ENCODE peak calls at places on chromosomes 6 and 20, in nine cellular contexts. K is retina; W is activated naive CD4-positive, alpha-beta T cell treated with Interleukin-2 at 50 U/mL for 16 hours; F is choroid plexus epithelial cell; S is type B pancreatic cell; G is SK-MEL-5; X is COR-L47; E is lower lobe of right lung; J is GM04503. C is an unnamed sample.

GRCh38 chr6:11144393-11144829 is 32.9 kb upstream of the ERVFRD-1 start:
- DNase-seq in K (peak), W (peak), F (peak), S (no peak), G (peak), X (peak), E (peak), J (no peak), C (peak)

GRCh38 chr20:49668181-49668877 is 45.3 kb downstream of the B4GALT5 start:
- DNase-seq in K (no peak), W (peak), F (no peak), S (no peak), G (no peak), X (no peak), E (peak), J (no peak), C (no peak)

GRCh38 chr6:28134015-28134414 is 7.7 kb upstream of the ZKSCAN8 start:
- DNase-seq in K (no peak), W (no peak), F (peak), S (no peak), G (peak), X (peak), E (no peak), J (no peak), C (peak)

GRCh38 chr6:52591832-52592231 is 15.0 kb upstream of the TRAM2 start:
- DNase-seq in K (no peak), W (no peak), F (no peak), S (no peak), G (no peak), X (no peak), E (no peak), J (no peak), C (no peak)

GRCh38 chr6:148617522-148617921 is 129.3 kb upstream of the UST start:
- DNase-seq in K (no peak), W (no peak), F (peak), S (no peak), G (no peak), X (no peak), E (no peak), J (no peak), C (no peak)

GRCh38 chr6:106519460-106520394 is 109.6 kb downstream of the RTN4IP1 start:
- DNase-seq in K (no peak), W (peak), F (peak), S (no peak), G (peak), X (no peak), E (peak), J (peak), C (peak)

GRCh38 chr6:51184046-51184445 is 365.4 kb downstream of the TFAP2B start:
- DNase-seq in K (no peak), W (no peak), F (no peak), S (no peak), G (no peak), X (no peak), E (no peak), J (no peak), C (no peak)

GRCh38 chr6:26493258-26493657 is 6.8 kb upstream of the BTN1A1 start:
- DNase-seq in K (no peak), W (no peak), F (peak), S (no peak), G (peak), X (no peak), E (no peak), J (no peak), C (peak)

GRCh38 chr6:15929685-15930084 is 199.2 kb upstream of the MYLIP start:
- DNase-seq in K (no peak), W (no peak), F (no peak), S (no peak), G (no peak), X (peak), E (no peak), J (no peak), C (no peak)

GRCh38 chr6:138287144-138287955 is 69.1 kb upstream of the PBOV1 start:
- DNase-seq in K (no peak), W (peak), F (peak), S (no peak), G (peak), X (peak), E (peak), J (no peak), C (peak)

GRCh38 chr20:25470045-25470444 is 62.6 kb downstream of the GINS1 start:
- DNase-seq in K (peak), W (peak), F (peak), S (no peak), G (peak), X (peak), E (no peak), J (no peak), C (peak)

C was measured in Kasumi-1.